ENCODE peak calls at places on chromosome 20, in seven cellular contexts. B, K, F, V, Z, H and I are unnamed samples.

GRCh38 chr20:5977223-5977622 is 26.8 kb downstream of the MCM8 start:
- DNase-seq in K (no peak), F (no peak), Z (no peak), B (no peak), V (no peak), H (no peak), I (no peak)

GRCh38 chr20:46985671-46986070 is 91.0 kb downstream of the EYA2 start:
- DNase-seq in V (no peak), K (peak; percentile 43), B (no peak), F (no peak), H (no peak), Z (no peak), I (no peak)

GRCh38 chr20:39067526-39068216 is 105.5 kb downstream of the DHX35 start:
- DNase-seq in F (no peak), V (peak; percentile 88), H (no peak), Z (peak; percentile 31), K (peak; percentile 38), B (no peak), I (peak; percentile 64)

GRCh38 chr20:31869942-31870702 is at the start of the genes DUSP15 and TTLL9:
- DNase-seq in K (no peak), F (no peak), H (peak; percentile 61), V (no peak), Z (no peak), B (no peak), I (no peak)

GRCh38 chr20:46199198-46199597 is 81.1 kb downstream of the CD40 start:
- DNase-seq in Z (no peak), V (no peak), B (no peak), F (no peak), H (no peak), K (no peak), I (no peak)

GRCh38 chr20:53245581-53245980 is 273.4 kb downstream of the TSHZ2 start:
- DNase-seq in F (no peak), Z (no peak), B (no peak), V (no peak), H (no peak), K (no peak), I (no peak)

GRCh38 chr20:20199338-20200160 is 147.2 kb downstream of the CFAP61 start:
- DNase-seq in B (no peak), K (no peak), Z (no peak), H (no peak), F (no peak), V (no peak), I (no peak)

GRCh38 chr20:47009784-47010183 is 115.1 kb downstream of the EYA2 start:
- DNase-seq in V (no peak), H (no peak), F (no peak), K (no peak), B (no peak), Z (no peak), I (no peak)

GRCh38 chr20:56513096-56513806 is 11.3 kb upstream of the FAM209A start:
- DNase-seq in K (no peak), Z (no peak), F (no peak), V (no peak), B (no peak), H (no peak), I (peak; percentile 4)

GRCh38 chr20:48606841-48607543 is 220.8 kb downstream of the PREX1 start:
- DNase-seq in V (no peak), B (no peak), Z (no peak), H (no peak), K (no peak), F (no peak), I (no peak)

GRCh38 chr20:54658525-54658924 is 183.1 kb downstream of the DOK5 start:
- DNase-seq in F (no peak), K (no peak), Z (no peak), V (no peak), H (no peak), B (no peak), I (no peak)

GRCh38 chr20:48476854-48477253 is 350.9 kb downstream of the PREX1 start:
- DNase-seq in K (no peak), B (no peak), V (no peak), F (no peak), Z (no peak), H (no peak), I (no peak)

GRCh38 chr20:37564388-37565133 is 36.9 kb upstream of the BLCAP start:
- DNase-seq in V (peak; percentile 5), B (peak; percentile 71), K (peak; percentile 16), H (peak; percentile 89), Z (peak; percentile 34), F (no peak), I (peak; percentile 7)

GRCh38 chr20:33095249-33095648 is 15.8 kb downstream of the BPIFB4 start:
- DNase-seq in K (no peak), Z (no peak), B (no peak), V (no peak), F (no peak), H (no peak), I (no peak)

GRCh38 chr20:37600486-37600885 is 72.8 kb upstream of the BLCAP start:
- DNase-seq in F (no peak), K (no peak), V (no peak), H (no peak), Z (no peak), B (no peak), I (no peak)

GRCh38 chr20:44856847-44857448 is 28.6 kb upstream of the YWHAB start:
- DNase-seq in H (no peak), Z (peak; percentile 57), F (no peak), V (peak; percentile 16), K (no peak), B (no peak), I (no peak)

GRCh38 chr20:41174782-41175181 is 37.4 kb downstream of the PLCG1 start:
- DNase-seq in B (no peak), F (no peak), Z (peak; percentile 15), K (no peak), H (no peak), V (no peak), I (no peak)

GRCh38 chr20:20594171-20594530 is 118.3 kb downstream of the RALGAPA2 start:
- DNase-seq in V (peak; percentile 46), B (no peak), F (no peak), Z (no peak), K (peak; percentile 71), H (peak; percentile 23), I (peak; percentile 35)

GRCh38 chr20:24738981-24739633 is 210.0 kb upstream of the CST7 start:
- DNase-seq in Z (no peak), B (no peak), H (no peak), F (no peak), K (peak; percentile 3), V (no peak), I (no peak)

GRCh38 chr20:24523661-24524060 is 54.2 kb downstream of the SYNDIG1 start:
- DNase-seq in V (no peak), Z (no peak), F (no peak), B (no peak), H (no peak), K (no peak), I (no peak)

GRCh38 chr20:51284161-51284560 is 258.4 kb downstream of the NFATC2 start:
- DNase-seq in H (no peak), V (peak; percentile 10), K (no peak), Z (no peak), F (no peak), B (no peak), I (peak; percentile 21)

GRCh38 chr20:43755390-43755789 is 28.6 kb upstream of the GTSF1L start:
- DNase-seq in F (no peak), B (no peak), V (peak; percentile 82), H (no peak), Z (peak; percentile 42), K (peak; percentile 64), I (peak; percentile 84)

GRCh38 chr20:47809561-47809960 is 24.3 kb upstream of the SULF2 start:
- DNase-seq in H (no peak), F (no peak), Z (peak; percentile 76), B (no peak), V (no peak), K (no peak), I (no peak)

GRCh38 chr20:63089051-63089907 is 82.5 kb upstream of the BHLHE23 start:
- DNase-seq in Z (no peak), V (no peak), H (no peak), F (no peak), B (peak; percentile 21), K (no peak), I (no peak)

GRCh38 chr20:34536798-34537394 is 20.7 kb downstream of the DYNLRB1 start:
- DNase-seq in Z (no peak), B (peak; percentile 46), H (no peak), V (peak; percentile 51), F (no peak), K (no peak), I (peak; percentile 28)

GRCh38 chr20:50552979-50553378 is 42.8 kb downstream of the PTPN1 start:
- DNase-seq in H (no peak), F (no peak), V (no peak), B (no peak), K (no peak), Z (no peak), I (no peak)

GRCh38 chr20:18802012-18802634 is 11.5 kb upstream of the SCP2D1 start:
- DNase-seq in V (no peak), H (peak; percentile 41), F (no peak), K (no peak), Z (no peak), B (no peak), I (no peak)

GRCh38 chr20:50874758-50875665 is 56.2 kb downstream of the ADNP start:
- DNase-seq in K (no peak), V (no peak), F (no peak), Z (no peak), H (no peak), B (no peak), I (no peak)

GRCh38 chr20:49696594-49696993 is 17.1 kb downstream of the B4GALT5 start:
- DNase-seq in Z (no peak), H (no peak), B (no peak), F (no peak), V (no peak), K (no peak), I (no peak)

GRCh38 chr20:24658920-24659660 is 189.7 kb downstream of the SYNDIG1 start:
- DNase-seq in V (no peak), Z (no peak), K (no peak), H (no peak), B (no peak), F (no peak), I (no peak)

GRCh38 chr20:59577037-59577808 is 27.1 kb upstream of the PHACTR3 start:
- DNase-seq in V (no peak), Z (no peak), B (no peak), H (no peak), K (no peak), F (no peak), I (no peak)

GRCh38 chr20:35363190-35363589 is 48.6 kb downstream of the UQCC1 start:
- DNase-seq in V (no peak), Z (peak; percentile 36), F (no peak), H (no peak), B (no peak), K (peak; percentile 80), I (peak; percentile 60)